ENCODE peak calls at places on chromosomes 12 and 14, in nine cellular contexts. X is progenitor cell of endocrine pancreas, E is WTC11, A is ascending aorta, C is GM06990, V is epithelial cell of esophagus, N is stomach, P is dorsolateral prefrontal cortex, T is ovary. G is an unnamed sample.

GRCh38 chr12:71877335-71878121 is 38.0 kb downstream of the TBC1D15 start:
- DNase-seq in X (no peak), E (no peak), A (no peak), C (no peak), V (no peak), N (no peak), P (no peak), T (no peak), G (no peak)

GRCh38 chr12:83057436-83057835 is 370.7 kb downstream of the TMTC2 start:
- DNase-seq in X (no peak), E (no peak), A (no peak), C (no peak), V (no peak), N (no peak), P (no peak), T (no peak), G (no peak)

GRCh38 chr14:50542941-50543418 is 10.6 kb upstream of the MAP4K5 start:
- DNase-seq in X (no peak), E (no peak), A (no peak), C (no peak), V (peak; percentile 84), N (peak; percentile 38), P (no peak), T (no peak), G (peak; percentile 16)

GRCh38 chr12:4049566-4050080 is 176.4 kb upstream of the PARP11 start:
- DNase-seq in X (no peak), E (no peak), A (no peak), C (no peak), V (no peak), N (no peak), P (no peak), T (no peak), G (no peak)

GRCh38 chr14:91919814-91920213 is 27.7 kb downstream of the FBLN5 start:
- DNase-seq in X (no peak), E (no peak), A (no peak), C (no peak), V (no peak), N (no peak), P (no peak), T (no peak), G (no peak)

GRCh38 chr12:75528272-75528671 is 16.9 kb upstream of the KRR1 start:
- DNase-seq in X (no peak), E (no peak), A (no peak), C (no peak), V (no peak), N (no peak), P (no peak), T (no peak), G (no peak)

GRCh38 chr14:70086685-70087379 is 101.9 kb downstream of the SLC8A3 start:
- DNase-seq in X (no peak), E (peak; percentile 30), A (no peak), C (no peak), V (peak; percentile 68), N (peak; percentile 34), P (no peak), T (no peak), G (peak; percentile 28)

GRCh38 chr12:92539966-92540791 is 162.6 kb upstream of the PLEKHG7 start:
- DNase-seq in X (no peak), E (peak; percentile 14), A (no peak), C (no peak), V (no peak), N (no peak), P (no peak), T (no peak), G (peak; percentile 25)

DNA sequence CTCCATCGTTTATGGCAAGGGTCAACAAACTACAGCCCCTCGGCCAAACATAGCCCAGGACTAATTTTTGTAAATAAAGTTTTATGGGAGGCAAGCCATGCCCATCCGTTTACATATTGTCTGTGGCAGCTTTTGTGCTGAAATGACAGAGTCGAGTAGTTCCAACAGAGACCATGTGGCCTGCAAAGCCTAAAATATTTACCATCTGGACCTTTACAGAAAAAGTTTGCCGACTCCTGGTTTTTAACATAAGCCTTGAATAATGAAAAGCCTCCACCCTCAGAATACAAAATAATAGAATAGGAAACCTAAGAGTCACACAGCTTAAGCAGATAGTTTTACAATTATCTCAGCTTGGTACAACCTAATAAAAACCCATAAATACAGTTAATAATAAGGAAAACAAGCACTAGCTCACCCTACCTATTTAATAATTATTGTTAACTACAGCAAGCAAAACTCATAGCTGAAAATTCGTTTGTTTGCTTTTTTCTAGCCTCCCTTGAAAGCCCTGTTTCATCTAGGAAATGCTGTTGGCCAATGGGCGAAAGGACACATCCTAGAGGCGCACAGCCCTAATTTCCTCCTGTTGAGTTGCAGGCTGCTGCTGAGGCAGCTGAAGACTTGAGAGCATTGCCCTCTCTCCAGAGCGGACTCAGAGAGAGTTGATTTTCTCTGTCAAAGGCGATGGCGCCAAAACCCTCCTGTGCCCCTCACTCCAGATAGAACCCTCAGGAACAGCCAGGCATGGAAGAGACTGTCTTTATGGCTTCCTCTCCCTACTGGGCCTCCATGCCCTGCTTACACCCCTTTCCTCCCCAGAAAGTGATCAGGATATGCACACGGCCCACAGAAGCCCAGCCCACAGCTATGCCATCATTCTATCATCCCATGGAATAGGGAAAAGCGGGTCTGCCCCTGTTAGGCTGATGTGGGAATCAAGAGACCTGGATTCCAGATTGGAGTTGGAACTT is 107.2 kb downstream of the DPF3 start:
- DNase-seq in X (no peak), E (no peak), A (no peak), C (no peak), V (no peak), N (no peak), P (no peak), T (no peak), G (no peak)
- TF ChIP-seq CTCF in X (no peak), E (no peak), A (no peak), C (no peak), V (no peak), N (no peak), P (no peak), T (no peak), G (no peak)

DNA sequence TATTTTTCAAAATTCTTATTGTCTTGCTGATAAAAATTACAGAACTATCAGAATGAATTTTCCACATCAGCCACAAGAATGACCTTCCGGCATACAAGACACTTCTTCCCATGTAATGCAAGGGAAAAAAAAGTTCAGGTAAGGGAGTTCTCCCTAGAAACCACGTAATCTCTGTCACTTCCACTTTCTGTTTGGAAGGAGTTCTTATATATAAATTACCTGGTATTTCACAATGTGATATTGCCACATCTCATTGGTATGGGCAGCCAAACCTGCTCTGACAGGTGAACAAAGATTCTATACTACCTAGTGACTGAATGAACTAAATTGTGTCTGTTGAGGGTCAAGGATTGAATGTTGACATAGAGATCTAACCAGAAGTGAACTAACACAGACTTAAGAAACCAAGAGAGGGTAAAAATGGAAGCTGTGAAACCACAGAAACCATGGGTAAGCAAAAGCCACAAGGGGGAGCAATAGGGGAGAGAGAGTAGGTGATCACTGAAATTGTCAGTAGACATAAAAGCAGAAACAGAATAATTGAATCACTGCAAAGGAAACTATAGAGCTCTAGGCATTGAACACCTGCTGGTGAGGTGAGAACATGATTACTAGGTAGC is 161.3 kb downstream of the RPL10L start:
- DNase-seq in X (no peak), E (peak; percentile 12), A (no peak), C (no peak), V (peak; percentile 78), N (no peak), P (no peak), T (no peak), G (no peak)
- TF ChIP-seq CTCF in X (peak; percentile 51), E (no peak), A (no peak), C (peak; percentile 43), V (peak; percentile 26), N (no peak), P (no peak), T (no peak), G (peak; percentile 36)

GRCh38 chr14:22226381-22226780 is 362.6 kb downstream of the DAD1 start:
- DNase-seq in X (no peak), E (no peak), A (no peak), C (peak; percentile 6), V (peak; percentile 54), N (no peak), P (no peak), T (no peak), G (no peak)

GRCh38 chr14:22225526-22226133 is 363.4 kb downstream of the DAD1 start:
- DNase-seq in X (no peak), E (no peak), A (no peak), C (no peak), V (peak; percentile 30), N (no peak), P (no peak), T (no peak), G (no peak)

GRCh38 chr14:22221508-22221907 is 367.5 kb downstream of the DAD1 start:
- DNase-seq in X (no peak), E (no peak), A (no peak), C (no peak), V (peak; percentile 41), N (no peak), P (no peak), T (no peak), G (no peak)

GRCh38 chr14:22218729-22219128 is 370.3 kb downstream of the DAD1 start:
- DNase-seq in X (no peak), E (no peak), A (no peak), C (no peak), V (no peak), N (no peak), P (no peak), T (no peak), G (no peak)

DNA sequence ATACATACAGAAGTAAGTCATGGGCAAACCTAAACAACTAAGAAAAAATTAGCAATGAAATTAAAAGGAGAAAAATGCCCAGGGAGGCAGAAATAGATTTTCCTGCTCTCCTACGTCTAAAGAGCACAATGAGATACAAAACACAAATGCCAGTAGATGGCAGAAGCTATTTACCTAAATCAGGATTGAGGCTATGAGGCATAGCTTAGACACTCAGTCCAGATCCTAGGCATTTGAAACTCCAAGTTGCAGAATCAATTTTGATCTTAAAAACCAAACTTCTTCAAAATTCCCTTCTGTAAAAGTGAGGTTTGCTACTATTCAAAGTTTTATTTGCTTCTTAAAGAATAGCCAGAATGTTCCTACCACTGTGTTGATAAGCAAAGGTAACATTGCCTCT is 368.6 kb downstream of the DAD1 start:
- DNase-seq in X (no peak), E (no peak), A (no peak), C (no peak), V (peak; percentile 52), N (no peak), P (no peak), T (no peak), G (no peak)
- TF ChIP-seq CTCF in X (no peak), E (no peak), A (no peak), C (peak; percentile 13), V (peak; percentile 40), N (no peak), P (no peak), T (no peak), G (no peak)

GRCh38 chr12:42259699-42260098 is 21.7 kb upstream of the YAF2 start:
- DNase-seq in X (no peak), E (no peak), A (no peak), C (no peak), V (no peak), N (no peak), P (no peak), T (no peak), G (no peak)

GRCh38 chr12:42260518-42260917 is 22.5 kb upstream of the YAF2 start:
- DNase-seq in X (no peak), E (no peak), A (no peak), C (no peak), V (peak; percentile 5), N (peak; percentile 29), P (no peak), T (no peak), G (no peak)

GRCh38 chr12:42255875-42256261 is 17.8 kb upstream of the YAF2 start:
- DNase-seq in X (no peak), E (no peak), A (no peak), C (no peak), V (no peak), N (no peak), P (no peak), T (no peak), G (no peak)

GRCh38 chr12:42255221-42255874 is 17.3 kb upstream of the YAF2 start:
- DNase-seq in X (no peak), E (no peak), A (no peak), C (no peak), V (peak; percentile 28), N (no peak), P (no peak), T (no peak), G (no peak)
- TF ChIP-seq CTCF in X (no peak), E (no peak), A (no peak), C (no peak), V (no peak), N (no peak), P (no peak), T (no peak), G (no peak)

G was measured in nephron progenitor cell.